ENCODE peak calls at places on chromosomes 5 and 9, in four cellular contexts. T is WTC11, G is H1, W is SK-N-SH. B is an unnamed sample.

GRCh38 chr5:171418316-171418981 is 998 bp upstream of the FGF18 start:
- DNase-seq in G (peak; percentile 94), T (peak; percentile 89), W (peak; percentile 94), B (peak; percentile 85)

GRCh38 chr5:131357739-131358561 is 94.1 kb downstream of the CDC42SE2 start:
- DNase-seq in T (no peak), W (no peak), G (no peak), B (no peak)

GRCh38 chr9:122215663-122216062 is 13.1 kb downstream of the LHX6 start:
- DNase-seq in W (no peak), T (no peak), G (no peak), B (no peak)

GRCh38 chr5:74232281-74232680 is 408.2 kb downstream of the ENC1 start:
- DNase-seq in W (no peak), G (no peak), T (no peak), B (no peak)

GRCh38 chr9:135295556-135296300 is 183.9 kb upstream of the PPP1R26 start:
- DNase-seq in G (no peak), W (no peak), T (no peak), B (no peak)

GRCh38 chr9:135073741-135074305 is 13.6 kb upstream of the OLFM1 start:
- DNase-seq in W (no peak), T (no peak), G (no peak), B (no peak)

GRCh38 chr5:121251954-121252353 is 599.7 kb upstream of the FTMT start:
- DNase-seq in G (no peak), W (no peak), T (no peak), B (no peak)

GRCh38 chr5:77727190-77727589 is 48.9 kb downstream of the TBCA start:
- DNase-seq in T (no peak), G (no peak), W (no peak), B (no peak)

GRCh38 chr9:124363326-124364096 is 51.7 kb downstream of the PSMB7 start:
- DNase-seq in T (no peak), G (no peak), W (no peak), B (no peak)

GRCh38 chr5:91434348-91434747 is 51.2 kb upstream of the ARRDC3 start:
- DNase-seq in W (no peak), T (no peak), G (no peak), B (no peak)

GRCh38 chr9:91240596-91240995 is 121.1 kb downstream of the AUH start:
- DNase-seq in W (no peak), T (no peak), G (no peak), B (no peak)

GRCh38 chr5:172792693-172793570 is 21.9 kb upstream of the DUSP1 start:
- DNase-seq in G (no peak), W (no peak), T (no peak), B (no peak)

GRCh38 chr5:109744261-109744660 is 54.5 kb downstream of the MAN2A1 start:
- DNase-seq in W (no peak), T (no peak), G (no peak), B (no peak)

GRCh38 chr5:55102345-55102744 is at the start of gene GZMA:
- DNase-seq in T (no peak), W (no peak), G (no peak), B (no peak)

GRCh38 chr5:115774684-115775083 is 41.8 kb downstream of the CDO1 start:
- DNase-seq in W (no peak), T (no peak), G (no peak), B (no peak)

GRCh38 chr9:89606567-89607311 is 1.9 kb downstream of the GADD45G start:
- DNase-seq in T (peak; percentile 41), G (no peak), W (peak; percentile 68), B (peak; percentile 83)

GRCh38 chr9:2874001-2874750 is 30.3 kb upstream of the PUM3 start:
- DNase-seq in T (no peak), W (no peak), G (no peak), B (no peak)

GRCh38 chr9:134606951-134607733 is 34.5 kb upstream of the COL5A1 start:
- DNase-seq in G (peak; percentile 58), W (peak; percentile 46), T (peak; percentile 70), B (peak; percentile 20)

GRCh38 chr9:81397735-81398381 is 291.5 kb downstream of the TLE1 start:
- DNase-seq in W (no peak), G (no peak), T (no peak), B (no peak)

GRCh38 chr5:153965102-153965645 is 73.5 kb downstream of the FAM114A2 start:
- DNase-seq in G (no peak), T (peak; percentile 70), W (peak; percentile 77), B (peak; percentile 70)

GRCh38 chr5:168481330-168481788 is 4.9 kb upstream of the RARS1 start:
- DNase-seq in T (no peak), W (no peak), G (no peak), B (no peak)

GRCh38 chr5:131252824-131253171 is 11.1 kb upstream of the CDC42SE2 start:
- DNase-seq in G (no peak), T (no peak), W (no peak), B (no peak)

GRCh38 chr9:20722221-20722620 is 38.2 kb downstream of the FOCAD start:
- DNase-seq in W (no peak), T (no peak), G (no peak), B (no peak)

GRCh38 chr9:3528466-3528865 is 2.7 kb upstream of the RFX3 start:
- DNase-seq in W (no peak), G (no peak), T (no peak), B (peak; percentile 8)

GRCh38 chr5:10719965-10720364 is 41.1 kb downstream of the DAP start:
- DNase-seq in W (no peak), T (no peak), G (no peak), B (no peak)

GRCh38 chr9:135707449-135708138 is 5.6 kb downstream of the KCNT1 start:
- DNase-seq in W (peak; percentile 80), T (no peak), G (no peak), B (no peak)

GRCh38 chr5:175321927-175322532 is 122.0 kb downstream of the DRD1 start:
- DNase-seq in G (peak; percentile 65), W (no peak), T (peak; percentile 72), B (peak; percentile 44)

GRCh38 chr9:81685763-81686613 is 3.4 kb downstream of the TLE1 start:
- DNase-seq in G (no peak), W (no peak), T (no peak), B (no peak)

GRCh38 chr5:129094924-129095797 is 612 bp downstream of the ISOC1 start:
- DNase-seq in T (peak; percentile 60), G (peak; percentile 81), W (peak; percentile 73), B (peak; percentile 42)

GRCh38 chr5:126561908-126562307 is 33.1 kb downstream of the ALDH7A1 start:
- DNase-seq in T (no peak), G (no peak), W (no peak), B (no peak)

GRCh38 chr9:75185585-75186170 is 97.4 kb downstream of the OSTF1 start:
- DNase-seq in W (no peak), G (peak; percentile 68), T (peak; percentile 67), B (peak; percentile 12)

GRCh38 chr5:142475102-142475501 is 150.3 kb upstream of the SPRY4 start:
- DNase-seq in G (peak; percentile 56), T (peak; percentile 20), W (no peak), B (no peak)

GRCh38 chr9:134566196-134566822 is 75.3 kb upstream of the COL5A1 start:
- DNase-seq in G (peak; percentile 26), T (no peak), W (no peak), B (no peak)

GRCh38 chr5:170307575-170308465 is 10.2 kb upstream of the LCP2 start:
- DNase-seq in G (no peak), T (no peak), W (no peak), B (peak; percentile 51)

GRCh38 chr5:98173334-98173733 is 600.1 kb upstream of the RGMB start:
- DNase-seq in T (no peak), W (no peak), G (no peak), B (no peak)

GRCh38 chr5:41510176-41510831 is at the start of gene PLCXD3:
- DNase-seq in T (peak; percentile 36), G (peak; percentile 63), W (peak; percentile 69), B (no peak)
- TF ChIP-seq TEAD4 in T (no peak), G (no peak), W (no peak), B (no peak)

GRCh38 chr9:131448818-131449217 is 53.9 kb upstream of the POMT1 start:
- DNase-seq in W (no peak), G (no peak), T (no peak), B (no peak)

GRCh38 chr9:131447148-131447547 is 53.3 kb downstream of the PRRC2B start:
- DNase-seq in W (no peak), T (no peak), G (no peak), B (no peak)

GRCh38 chr9:131447600-131447999 is 53.7 kb downstream of the PRRC2B start:
- DNase-seq in G (no peak), W (no peak), T (no peak), B (no peak)

GRCh38 chr9:131443648-131444047 is 49.8 kb downstream of the PRRC2B start:
- DNase-seq in G (no peak), W (no peak), T (no peak), B (no peak)

GRCh38 chr9:131446276-131446675 is 52.4 kb downstream of the PRRC2B start:
- DNase-seq in W (no peak), T (no peak), G (no peak), B (no peak)
- TF ChIP-seq TEAD4 in W (no peak), T (no peak), G (no peak), B (no peak)

DNA sequence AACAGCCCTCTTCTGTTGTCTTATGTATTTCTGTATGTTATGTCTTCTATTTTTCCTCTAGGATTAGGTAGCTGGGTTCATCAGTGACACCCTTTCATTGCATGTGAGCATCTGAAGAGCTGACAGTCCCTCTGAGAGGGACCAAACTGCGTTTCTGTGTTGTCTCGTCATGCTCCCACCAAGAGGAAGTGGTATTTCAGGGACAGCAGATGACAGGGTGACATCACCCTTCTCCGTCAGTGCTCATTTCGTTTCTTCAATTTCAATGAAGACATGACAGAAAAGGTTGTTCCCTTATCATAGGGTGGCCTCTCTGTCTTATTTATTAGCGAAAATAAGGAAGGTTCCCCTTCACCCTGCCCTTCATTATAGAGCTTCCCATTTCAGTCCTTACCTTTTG is 225.9 kb upstream of the NR4A3 start:
- DNase-seq in W (no peak), G (no peak), T (no peak), B (no peak)
- TF ChIP-seq TEAD4 in W (no peak), G (no peak), T (no peak), B (no peak)

GRCh38 chr5:138737494-138738265 is 15.5 kb upstream of the CTNNA1 start:
- DNase-seq in T (no peak), W (no peak), G (no peak), B (no peak)
- TF ChIP-seq TEAD4 in T (no peak), W (no peak), G (no peak), B (no peak)

GRCh38 chr5:36570696-36571095 is 35.7 kb upstream of the SLC1A3 start:
- DNase-seq in G (no peak), W (no peak), T (no peak), B (no peak)

GRCh38 chr5:36569456-36569855 is 37.0 kb upstream of the SLC1A3 start:
- DNase-seq in W (no peak), T (no peak), G (no peak), B (no peak)

GRCh38 chr5:36573441-36573840 is 33.0 kb upstream of the SLC1A3 start:
- DNase-seq in W (no peak), T (no peak), G (no peak), B (no peak)

GRCh38 chr5:36570268-36570667 is 36.1 kb upstream of the SLC1A3 start:
- DNase-seq in W (no peak), T (no peak), G (no peak), B (no peak)

DNA sequence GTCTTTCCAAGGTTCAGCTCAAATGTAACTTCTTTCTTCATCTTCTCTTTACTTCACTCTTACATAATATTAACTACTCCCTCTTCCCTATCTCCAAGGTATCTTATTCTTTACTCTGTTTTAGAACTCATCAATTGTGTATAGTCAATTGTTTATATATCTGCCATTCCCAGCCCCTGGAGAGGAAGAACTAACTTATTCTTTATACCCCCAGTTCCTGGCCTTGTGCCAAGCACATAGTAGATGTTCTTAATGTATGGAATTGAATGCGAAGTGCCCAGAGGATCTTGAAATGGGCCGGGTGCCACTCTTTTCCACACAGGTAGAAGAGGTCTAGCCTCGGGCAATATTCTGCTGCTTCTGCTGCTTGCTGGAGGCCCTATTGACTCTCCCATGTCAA is 34.8 kb upstream of the SLC1A3 start:
- DNase-seq in W (no peak), G (no peak), T (no peak), B (no peak)
- TF ChIP-seq TEAD4 in W (no peak), G (no peak), T (no peak), B (no peak)

B was measured in K562.